ENCODE peak calls at places on chromosomes 5 and 9, in ten cellular contexts. One of them, this sample, is unnamed.

GRCh38 chr9:94017939-94018531 is 62.9 kb upstream of the BARX1 start:
- DNase-seq in HEK293T: no peak
- DNase-seq in neuronal stem cell: no peak
- DNase-seq in stimulated activated CD4-positive, alpha-beta T cell treated with anti-CD3 and anti-CD28 coated beads, TNF-alpha, amount 100 ng/mL, for 1 hour: no peak
- DNase-seq in GM12892: no peak
- DNase-seq in activated B cell treated with CpG ODN at 0.5 μM for 24 hours: no peak
- DNase-seq in heart right ventricle: no peak
- DNase-seq in endodermal cell: no peak
- DNase-seq in MCF 10A: no peak
- DNase-seq in NCI-H2081: no peak
- DNase-seq in this sample: no peak

GRCh38 chr9:71544464-71544863 is 223.8 kb downstream of the CEMIP2 start:
- DNase-seq in MCF 10A: no peak
- DNase-seq in stimulated activated CD4-positive, alpha-beta T cell treated with anti-CD3 and anti-CD28 coated beads, TNF-alpha, amount 100 ng/mL, for 1 hour: no peak
- DNase-seq in NCI-H2081: no peak
- DNase-seq in heart right ventricle: no peak
- DNase-seq in endodermal cell: no peak
- DNase-seq in HEK293T: no peak
- DNase-seq in neuronal stem cell: no peak
- DNase-seq in GM12892: no peak
- DNase-seq in activated B cell treated with CpG ODN at 0.5 μM for 24 hours: no peak
- DNase-seq in this sample: no peak

GRCh38 chr9:113529336-113530009 is 65.9 kb downstream of the RGS3 start:
- DNase-seq in heart right ventricle: no peak
- DNase-seq in MCF 10A: no peak
- DNase-seq in stimulated activated CD4-positive, alpha-beta T cell treated with anti-CD3 and anti-CD28 coated beads, TNF-alpha, amount 100 ng/mL, for 1 hour: no peak
- DNase-seq in activated B cell treated with CpG ODN at 0.5 μM for 24 hours: no peak
- DNase-seq in endodermal cell: peak; percentile 25
- DNase-seq in GM12892: no peak
- DNase-seq in NCI-H2081: no peak
- DNase-seq in neuronal stem cell: no peak
- DNase-seq in HEK293T: no peak
- DNase-seq in this sample: no peak

GRCh38 chr9:117772960-117773359 is 68.8 kb downstream of the TLR4 start:
- DNase-seq in GM12892: no peak
- DNase-seq in stimulated activated CD4-positive, alpha-beta T cell treated with anti-CD3 and anti-CD28 coated beads, TNF-alpha, amount 100 ng/mL, for 1 hour: no peak
- DNase-seq in endodermal cell: no peak
- DNase-seq in HEK293T: peak; percentile 7
- DNase-seq in heart right ventricle: no peak
- DNase-seq in MCF 10A: peak; percentile 57
- DNase-seq in activated B cell treated with CpG ODN at 0.5 μM for 24 hours: no peak
- DNase-seq in NCI-H2081: no peak
- DNase-seq in neuronal stem cell: no peak
- DNase-seq in this sample: no peak

GRCh38 chr5:67032921-67033664 is 163.5 kb downstream of the CD180 start:
- DNase-seq in MCF 10A: no peak
- DNase-seq in activated B cell treated with CpG ODN at 0.5 μM for 24 hours: no peak
- DNase-seq in heart right ventricle: no peak
- DNase-seq in HEK293T: no peak
- DNase-seq in endodermal cell: no peak
- DNase-seq in NCI-H2081: no peak
- DNase-seq in GM12892: no peak
- DNase-seq in stimulated activated CD4-positive, alpha-beta T cell treated with anti-CD3 and anti-CD28 coated beads, TNF-alpha, amount 100 ng/mL, for 1 hour: no peak
- DNase-seq in neuronal stem cell: no peak
- DNase-seq in this sample: no peak

GRCh38 chr5:83683836-83684235 is 36.8 kb downstream of the HAPLN1 start:
- DNase-seq in activated B cell treated with CpG ODN at 0.5 μM for 24 hours: no peak
- DNase-seq in endodermal cell: no peak
- DNase-seq in heart right ventricle: no peak
- DNase-seq in stimulated activated CD4-positive, alpha-beta T cell treated with anti-CD3 and anti-CD28 coated beads, TNF-alpha, amount 100 ng/mL, for 1 hour: no peak
- DNase-seq in MCF 10A: no peak
- DNase-seq in HEK293T: no peak
- DNase-seq in NCI-H2081: no peak
- DNase-seq in neuronal stem cell: no peak
- DNase-seq in GM12892: no peak
- DNase-seq in this sample: no peak

GRCh38 chr9:4826417-4827166 is 33.8 kb downstream of the RCL1 start:
- DNase-seq in MCF 10A: no peak
- DNase-seq in heart right ventricle: no peak
- DNase-seq in GM12892: no peak
- DNase-seq in activated B cell treated with CpG ODN at 0.5 μM for 24 hours: no peak
- DNase-seq in neuronal stem cell: no peak
- DNase-seq in HEK293T: no peak
- DNase-seq in stimulated activated CD4-positive, alpha-beta T cell treated with anti-CD3 and anti-CD28 coated beads, TNF-alpha, amount 100 ng/mL, for 1 hour: no peak
- DNase-seq in NCI-H2081: no peak
- DNase-seq in endodermal cell: no peak
- DNase-seq in this sample: no peak

GRCh38 chr9:134525841-134526797 is 115.5 kb upstream of the COL5A1 start:
- DNase-seq in activated B cell treated with CpG ODN at 0.5 μM for 24 hours: no peak
- DNase-seq in GM12892: no peak
- DNase-seq in endodermal cell: no peak
- DNase-seq in stimulated activated CD4-positive, alpha-beta T cell treated with anti-CD3 and anti-CD28 coated beads, TNF-alpha, amount 100 ng/mL, for 1 hour: no peak
- DNase-seq in HEK293T: no peak
- DNase-seq in neuronal stem cell: no peak
- DNase-seq in NCI-H2081: no peak
- DNase-seq in heart right ventricle: peak; percentile 73
- DNase-seq in MCF 10A: no peak
- DNase-seq in this sample: no peak

GRCh38 chr5:61334224-61335196 is 2.5 kb downstream of the ZSWIM6 start:
- DNase-seq in neuronal stem cell: peak; percentile 41
- DNase-seq in stimulated activated CD4-positive, alpha-beta T cell treated with anti-CD3 and anti-CD28 coated beads, TNF-alpha, amount 100 ng/mL, for 1 hour: no peak
- DNase-seq in NCI-H2081: no peak
- DNase-seq in MCF 10A: no peak
- DNase-seq in HEK293T: peak; percentile 19
- DNase-seq in activated B cell treated with CpG ODN at 0.5 μM for 24 hours: no peak
- DNase-seq in endodermal cell: peak; percentile 48
- DNase-seq in heart right ventricle: no peak
- DNase-seq in GM12892: no peak
- DNase-seq in this sample: no peak

GRCh38 chr9:15299374-15299939 is 7.6 kb downstream of the TTC39B start:
- DNase-seq in HEK293T: no peak
- DNase-seq in stimulated activated CD4-positive, alpha-beta T cell treated with anti-CD3 and anti-CD28 coated beads, TNF-alpha, amount 100 ng/mL, for 1 hour: no peak
- DNase-seq in endodermal cell: no peak
- DNase-seq in activated B cell treated with CpG ODN at 0.5 μM for 24 hours: no peak
- DNase-seq in MCF 10A: no peak
- DNase-seq in NCI-H2081: no peak
- DNase-seq in neuronal stem cell: no peak
- DNase-seq in GM12892: no peak
- DNase-seq in heart right ventricle: no peak
- DNase-seq in this sample: no peak

GRCh38 chr5:100683881-100684280 is 148.7 kb downstream of the FAM174A start:
- DNase-seq in activated B cell treated with CpG ODN at 0.5 μM for 24 hours: no peak
- DNase-seq in GM12892: no peak
- DNase-seq in neuronal stem cell: no peak
- DNase-seq in HEK293T: no peak
- DNase-seq in stimulated activated CD4-positive, alpha-beta T cell treated with anti-CD3 and anti-CD28 coated beads, TNF-alpha, amount 100 ng/mL, for 1 hour: no peak
- DNase-seq in endodermal cell: no peak
- DNase-seq in heart right ventricle: no peak
- DNase-seq in NCI-H2081: no peak
- DNase-seq in MCF 10A: no peak
- DNase-seq in this sample: no peak

GRCh38 chr5:136699661-136700060 is 334.3 kb upstream of the TRPC7 start:
- DNase-seq in NCI-H2081: no peak
- DNase-seq in stimulated activated CD4-positive, alpha-beta T cell treated with anti-CD3 and anti-CD28 coated beads, TNF-alpha, amount 100 ng/mL, for 1 hour: no peak
- DNase-seq in MCF 10A: no peak
- DNase-seq in endodermal cell: no peak
- DNase-seq in heart right ventricle: peak; percentile 6
- DNase-seq in HEK293T: no peak
- DNase-seq in GM12892: no peak
- DNase-seq in activated B cell treated with CpG ODN at 0.5 μM for 24 hours: no peak
- DNase-seq in neuronal stem cell: no peak
- DNase-seq in this sample: no peak

GRCh38 chr9:135666534-135667402 is 3.7 kb downstream of the LCN9 start:
- DNase-seq in heart right ventricle: no peak
- DNase-seq in endodermal cell: no peak
- DNase-seq in activated B cell treated with CpG ODN at 0.5 μM for 24 hours: no peak
- DNase-seq in GM12892: no peak
- DNase-seq in HEK293T: no peak
- DNase-seq in MCF 10A: no peak
- DNase-seq in neuronal stem cell: no peak
- DNase-seq in stimulated activated CD4-positive, alpha-beta T cell treated with anti-CD3 and anti-CD28 coated beads, TNF-alpha, amount 100 ng/mL, for 1 hour: no peak
- DNase-seq in NCI-H2081: no peak
- DNase-seq in this sample: no peak

This sample was measured in iPS DF 6.9.